ENCODE peak calls at places on chromosomes 16 and 17, in six cellular contexts. One of them, this sample, is unnamed.

GRCh38 chr16:10895053-10895946 is 18.3 kb downstream of the CIITA start:
- DNase-seq in breast epithelium: no peak
- DNase-seq in colonic mucosa: peak
- DNase-seq in H9: peak
- DNase-seq in fibroblast of the aortic adventitia: peak
- DNase-seq in dorsolateral prefrontal cortex: no peak
- DNase-seq in this sample: no peak

GRCh38 chr17:43722269-43722619 is 36.3 kb downstream of the SOST start:
- DNase-seq in breast epithelium: no peak
- DNase-seq in colonic mucosa: no peak
- DNase-seq in dorsolateral prefrontal cortex: no peak
- DNase-seq in fibroblast of the aortic adventitia: no peak
- DNase-seq in H9: no peak
- DNase-seq in this sample: no peak

GRCh38 chr17:79581306-79581932 is 29.4 kb downstream of the RBFOX3 start:
- DNase-seq in colonic mucosa: no peak
- DNase-seq in breast epithelium: no peak
- DNase-seq in H9: no peak
- DNase-seq in fibroblast of the aortic adventitia: no peak
- DNase-seq in dorsolateral prefrontal cortex: no peak
- DNase-seq in this sample: no peak

GRCh38 chr16:8886593-8887437 is 4.7 kb downstream of the LITAFD start:
- DNase-seq in H9: no peak
- DNase-seq in breast epithelium: no peak
- DNase-seq in fibroblast of the aortic adventitia: no peak
- DNase-seq in colonic mucosa: no peak
- DNase-seq in dorsolateral prefrontal cortex: no peak
- DNase-seq in this sample: no peak

GRCh38 chr17:17081304-17081940 is 39.2 kb downstream of the MPRIP start:
- DNase-seq in fibroblast of the aortic adventitia: no peak
- DNase-seq in colonic mucosa: no peak
- DNase-seq in H9: no peak
- DNase-seq in dorsolateral prefrontal cortex: no peak
- DNase-seq in breast epithelium: peak
- DNase-seq in this sample: no peak

GRCh38 chr16:20910781-20911321 is 10.3 kb downstream of the LYRM1 start:
- DNase-seq in breast epithelium: no peak
- DNase-seq in H9: no peak
- DNase-seq in colonic mucosa: no peak
- DNase-seq in dorsolateral prefrontal cortex: no peak
- DNase-seq in fibroblast of the aortic adventitia: peak
- DNase-seq in this sample: no peak

GRCh38 chr16:16162591-16162990 is 60.7 kb downstream of the ABCC6 start:
- DNase-seq in breast epithelium: no peak
- DNase-seq in H9: no peak
- DNase-seq in colonic mucosa: no peak
- DNase-seq in fibroblast of the aortic adventitia: no peak
- DNase-seq in dorsolateral prefrontal cortex: no peak
- DNase-seq in this sample: no peak

GRCh38 chr17:83187782-83188311 is 108.4 kb downstream of the METRNL start:
- DNase-seq in breast epithelium: no peak
- DNase-seq in dorsolateral prefrontal cortex: no peak
- DNase-seq in H9: peak
- DNase-seq in colonic mucosa: no peak
- DNase-seq in fibroblast of the aortic adventitia: no peak
- DNase-seq in this sample: no peak

GRCh38 chr17:9177212-9177611 is 155.9 kb downstream of the NTN1 start:
- DNase-seq in fibroblast of the aortic adventitia: peak
- DNase-seq in colonic mucosa: no peak
- DNase-seq in dorsolateral prefrontal cortex: no peak
- DNase-seq in breast epithelium: no peak
- DNase-seq in H9: no peak
- DNase-seq in this sample: no peak

GRCh38 chr17:43916385-43916784 is 9.0 kb upstream of the MPP2 start:
- DNase-seq in fibroblast of the aortic adventitia: no peak
- DNase-seq in H9: no peak
- DNase-seq in dorsolateral prefrontal cortex: no peak
- DNase-seq in colonic mucosa: no peak
- DNase-seq in breast epithelium: no peak
- DNase-seq in this sample: no peak

GRCh38 chr16:81836279-81837054 is 57.4 kb downstream of the PLCG2 start:
- DNase-seq in colonic mucosa: no peak
- DNase-seq in dorsolateral prefrontal cortex: no peak
- DNase-seq in H9: no peak
- DNase-seq in breast epithelium: no peak
- DNase-seq in fibroblast of the aortic adventitia: no peak
- DNase-seq in this sample: no peak

GRCh38 chr17:72136692-72137550 is 16.1 kb downstream of the SOX9 start:
- DNase-seq in breast epithelium: no peak
- DNase-seq in H9: no peak
- DNase-seq in fibroblast of the aortic adventitia: peak
- DNase-seq in colonic mucosa: no peak
- DNase-seq in dorsolateral prefrontal cortex: no peak
- DNase-seq in this sample: no peak

GRCh38 chr16:88759245-88759975 is 25.6 kb downstream of the PIEZO1 start:
- DNase-seq in breast epithelium: no peak
- DNase-seq in fibroblast of the aortic adventitia: no peak
- DNase-seq in colonic mucosa: peak
- DNase-seq in dorsolateral prefrontal cortex: no peak
- DNase-seq in H9: peak
- DNase-seq in this sample: no peak
- TF ChIP-seq CTCF in breast epithelium: no peak
- TF ChIP-seq CTCF in fibroblast of the aortic adventitia: no peak
- TF ChIP-seq CTCF in colonic mucosa: no peak
- TF ChIP-seq CTCF in dorsolateral prefrontal cortex: no peak
- TF ChIP-seq CTCF in H9: peak
- TF ChIP-seq CTCF in this sample: peak

GRCh38 chr16:55513616-55514015 is 4.7 kb downstream of the LPCAT2 start:
- DNase-seq in dorsolateral prefrontal cortex: no peak
- DNase-seq in breast epithelium: no peak
- DNase-seq in fibroblast of the aortic adventitia: no peak
- DNase-seq in H9: no peak
- DNase-seq in colonic mucosa: no peak
- DNase-seq in this sample: no peak
- TF ChIP-seq CTCF in dorsolateral prefrontal cortex: no peak
- TF ChIP-seq CTCF in breast epithelium: no peak
- TF ChIP-seq CTCF in fibroblast of the aortic adventitia: peak
- TF ChIP-seq CTCF in H9: peak
- TF ChIP-seq CTCF in colonic mucosa: no peak
- TF ChIP-seq CTCF in this sample: no peak

GRCh38 chr17:13415877-13416416 is 185.8 kb downstream of the HS3ST3A1 start:
- DNase-seq in breast epithelium: no peak
- DNase-seq in fibroblast of the aortic adventitia: peak
- DNase-seq in dorsolateral prefrontal cortex: no peak
- DNase-seq in colonic mucosa: peak
- DNase-seq in H9: no peak
- DNase-seq in this sample: no peak
- TF ChIP-seq CTCF in breast epithelium: no peak
- TF ChIP-seq CTCF in fibroblast of the aortic adventitia: no peak
- TF ChIP-seq CTCF in dorsolateral prefrontal cortex: no peak
- TF ChIP-seq CTCF in colonic mucosa: no peak
- TF ChIP-seq CTCF in H9: no peak
- TF ChIP-seq CTCF in this sample: no peak

GRCh38 chr16:17251496-17251895 is 219.3 kb downstream of the XYLT1 start:
- DNase-seq in breast epithelium: no peak
- DNase-seq in H9: no peak
- DNase-seq in dorsolateral prefrontal cortex: no peak
- DNase-seq in fibroblast of the aortic adventitia: no peak
- DNase-seq in colonic mucosa: no peak
- DNase-seq in this sample: no peak
- TF ChIP-seq CTCF in breast epithelium: no peak
- TF ChIP-seq CTCF in H9: peak
- TF ChIP-seq CTCF in dorsolateral prefrontal cortex: no peak
- TF ChIP-seq CTCF in fibroblast of the aortic adventitia: no peak
- TF ChIP-seq CTCF in colonic mucosa: no peak
- TF ChIP-seq CTCF in this sample: no peak

This sample was measured in type B pancreatic cell.